ENCODE peak calls at places on chromosome 13, in six cellular contexts. L is Peyer's patch, P is stomach, U is breast epithelium, Q is A549, X is thyroid gland. H is an unnamed sample.

GRCh38 chr13:74651121-74651520 is 516.9 kb upstream of the KLF12 start:
- DNase-seq in X (no peak), P (no peak), L (no peak), Q (no peak), U (no peak), H (no peak)

GRCh38 chr13:62119739-62120700 is 704.4 kb upstream of the PCDH20 start:
- DNase-seq in Q (peak; percentile 1), U (no peak), X (no peak), L (no peak), P (no peak), H (no peak)

GRCh38 chr13:23570931-23571330 is 719 bp downstream of the TNFRSF19 start:
- DNase-seq in Q (no peak), P (no peak), X (no peak), U (no peak), L (no peak), H (no peak)

GRCh38 chr13:77034883-77035282 is 7.9 kb upstream of the FBXL3 start:
- DNase-seq in P (no peak), X (no peak), U (no peak), Q (no peak), L (no peak), H (no peak)

GRCh38 chr13:35411059-35411744 is 65.3 kb downstream of the MAB21L1 start:
- DNase-seq in P (no peak), Q (no peak), U (no peak), X (no peak), L (no peak), H (no peak)

GRCh38 chr13:27918041-27918917 is 1.5 kb upstream of the PDX1 start:
- DNase-seq in Q (no peak), X (no peak), P (no peak), U (no peak), L (no peak), H (peak; percentile 82)

GRCh38 chr13:61954092-61954491 is 538.4 kb upstream of the PCDH20 start:
- DNase-seq in L (no peak), U (no peak), X (no peak), P (no peak), Q (no peak), H (no peak)

GRCh38 chr13:114179087-114179658 is at the start of gene CFAP97D2:
- DNase-seq in X (no peak), P (no peak), Q (no peak), L (no peak), U (no peak), H (no peak)

GRCh38 chr13:30704596-30704995 is 30.7 kb upstream of the ALOX5AP start:
- DNase-seq in Q (no peak), L (no peak), X (no peak), U (no peak), P (no peak), H (no peak)

GRCh38 chr13:108676620-108677019 is 47.2 kb downstream of the MYO16 start:
- DNase-seq in P (no peak), U (no peak), L (no peak), X (no peak), Q (no peak), H (no peak)

GRCh38 chr13:28622286-28622685 is 36.6 kb upstream of the POMP start:
- DNase-seq in X (no peak), L (no peak), P (peak; percentile 27), Q (no peak), U (no peak), H (peak; percentile 59)

DNA sequence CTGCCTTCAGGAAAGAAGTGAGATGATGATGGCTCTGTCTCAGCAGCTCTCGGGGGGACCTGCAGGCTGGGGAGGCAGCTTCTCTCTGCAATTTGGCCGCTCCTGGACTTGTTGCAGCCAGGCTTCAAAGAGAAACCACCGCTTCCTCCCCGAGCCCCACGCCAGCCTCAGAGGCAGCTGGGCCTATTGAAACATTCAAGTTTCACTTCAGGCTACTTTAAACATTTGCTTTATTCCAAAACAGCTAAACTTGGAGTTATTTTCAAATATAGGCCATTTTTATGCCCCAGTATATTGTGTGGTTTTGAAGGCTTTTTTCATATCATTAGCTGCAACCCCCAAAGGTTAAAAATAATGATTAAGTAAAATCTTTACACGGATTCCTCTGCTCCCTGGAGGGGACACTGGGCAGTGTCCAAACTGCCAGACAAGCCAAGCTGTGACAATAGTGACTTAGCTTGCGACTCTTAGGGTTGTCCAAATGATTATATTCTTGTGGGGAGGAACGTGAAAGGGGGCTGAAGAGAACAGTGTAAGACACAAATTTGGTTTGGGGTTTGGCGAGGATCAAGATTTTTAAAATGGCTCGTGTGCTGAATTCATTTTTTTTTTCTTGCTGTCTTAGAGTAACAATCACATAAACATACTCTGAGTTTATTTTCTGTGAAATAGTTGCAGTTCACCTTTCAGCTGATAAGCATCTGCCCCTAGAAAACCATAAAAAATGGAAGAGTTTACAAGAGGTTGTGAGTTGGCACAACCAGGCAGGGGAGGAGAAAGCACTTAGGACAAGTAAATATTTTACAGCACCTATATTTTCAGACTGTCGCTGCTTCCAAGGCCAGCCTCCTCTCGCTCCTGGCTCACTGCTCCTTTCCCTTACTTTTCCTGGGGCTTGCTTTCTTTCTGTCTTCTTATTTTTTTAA is 330.6 kb downstream of the DLEU7 start:
- DNase-seq in P (peak; percentile 77), L (no peak), U (no peak), Q (no peak), X (peak; percentile 61), H (peak; percentile 33)
- TF ChIP-seq CTCF in P (no peak), L (no peak), U (no peak), Q (no peak), X (no peak), H (no peak)

GRCh38 chr13:50081899-50082425 is 66.7 kb downstream of the KCNRG start:
- DNase-seq in X (peak; percentile 97), P (peak; percentile 98), Q (peak; percentile 75), L (peak; percentile 98), U (peak; percentile 98), H (peak; percentile 99)

GRCh38 chr13:50080158-50080855 is 65.1 kb downstream of the KCNRG start:
- DNase-seq in Q (no peak), X (peak; percentile 9), P (no peak), U (no peak), L (peak; percentile 56), H (no peak)

GRCh38 chr13:50080856-50081105 is 65.5 kb downstream of the KCNRG start:
- DNase-seq in U (no peak), L (no peak), Q (no peak), P (no peak), X (no peak), H (no peak)

GRCh38 chr13:50082426-50083283 is 67.4 kb downstream of the KCNRG start:
- DNase-seq in Q (peak; percentile 82), L (peak; percentile 90), P (peak; percentile 91), U (no peak), X (peak; percentile 80), H (no peak)

GRCh38 chr13:50081106-50081898 is 66.1 kb downstream of the KCNRG start:
- DNase-seq in L (peak; percentile 80), U (no peak), X (peak; percentile 49), Q (no peak), P (peak; percentile 48), H (peak; percentile 45)
- TF ChIP-seq POLR2A in L (no peak), U (no peak), X (no peak), Q (peak; percentile 17), P (no peak), H (no peak)

GRCh38 chr13:44141213-44141724 is 232.4 kb upstream of the SERP2 start:
- DNase-seq in U (no peak), P (no peak), L (no peak), X (no peak), Q (no peak), H (no peak)
- H3K4me3 ChIP-seq in U (peak overlapping the region; percentile 59), P (peak overlapping the region; percentile 49), L (peak overlapping the region; percentile 47), X (peak overlapping the region; percentile 23), Q (peak overlapping the region; percentile 53), H (peak overlapping the region; percentile 21)

DNA sequence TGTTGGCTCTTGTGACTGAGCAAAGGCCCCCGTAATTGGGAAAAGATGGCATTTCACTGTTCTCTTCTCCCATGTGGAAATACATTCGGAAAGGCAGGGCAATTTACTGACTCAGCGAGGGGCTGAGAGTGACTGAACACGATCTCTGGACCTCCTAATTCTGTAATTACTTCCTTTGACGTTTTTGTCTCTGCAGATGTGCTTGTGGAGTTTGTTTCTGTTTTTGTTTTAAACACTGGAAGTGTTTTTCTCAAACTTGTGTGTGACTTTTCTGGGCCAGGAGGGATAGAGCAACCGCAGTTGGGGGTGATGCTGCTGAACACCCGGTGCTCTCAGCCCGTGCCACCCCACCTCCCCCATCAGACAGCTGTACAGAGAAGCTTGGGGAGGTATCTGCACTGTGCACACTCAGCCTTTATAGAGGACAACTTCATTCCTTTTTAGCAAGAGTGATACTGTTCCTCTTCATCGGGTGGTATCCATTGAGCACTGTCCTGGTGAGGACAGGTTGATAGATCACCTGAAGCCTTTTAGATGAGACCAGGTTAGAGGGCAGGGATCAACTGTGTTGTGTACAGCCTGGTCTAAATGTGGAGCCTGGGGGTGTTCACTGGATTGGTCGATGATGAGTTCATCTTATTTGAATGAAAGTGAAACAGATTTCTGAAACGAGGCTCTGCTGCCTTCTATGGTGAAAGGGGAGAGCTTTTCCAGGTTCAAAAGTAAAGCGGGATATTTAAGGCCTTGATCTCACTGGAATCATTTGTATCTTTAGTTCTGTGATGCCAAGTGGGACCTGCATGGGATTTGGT is 117.4 kb downstream of the ESD start:
- DNase-seq in Q (no peak), U (no peak), P (no peak), L (no peak), X (no peak), H (no peak)
- TF ChIP-seq CTCF in Q (no peak), U (no peak), P (no peak), L (peak; percentile 28), X (no peak), H (no peak)

GRCh38 chr13:110715395-110716234 is 2.1 kb downstream of the ING1 start:
- DNase-seq in U (peak; percentile 96), X (peak; percentile 99), L (peak; percentile 98), P (peak; percentile 98), Q (peak; percentile 82), H (peak; percentile 99)
- TF ChIP-seq POLR2A in U (peak; percentile 60), X (peak; percentile 25), L (peak; percentile 93), P (peak; percentile 81), Q (peak; percentile 74), H (no peak)

H was measured in lower leg skin.